ENCODE peak calls at places on chromosomes 6 and 20, in six cellular contexts. O is psoas muscle, T is K562, U is stomach, M is tibial nerve, Y is AG04450. A is an unnamed sample.

GRCh38 chr20:45822863-45823262 is 4.2 kb downstream of the TNNC2 start:
- DNase-seq in Y (no peak), M (no peak), T (no peak), O (no peak), U (peak; percentile 54), A (no peak)

GRCh38 chr20:34274694-34275093 is 28.5 kb downstream of the AHCY start:
- DNase-seq in O (no peak), M (no peak), U (no peak), T (no peak), Y (no peak), A (no peak)

GRCh38 chr6:84508334-84508733 is 256.1 kb downstream of the TBX18 start:
- DNase-seq in Y (no peak), U (no peak), O (no peak), M (no peak), T (no peak), A (no peak)

GRCh38 chr6:139027620-139028182 is 844 bp upstream of the ABRACL start:
- DNase-seq in Y (no peak), U (peak; percentile 41), M (no peak), O (no peak), T (no peak), A (no peak)

GRCh38 chr6:165579151-165579550 is 83.9 kb downstream of the PDE10A start:
- DNase-seq in U (no peak), T (no peak), Y (no peak), M (no peak), O (no peak), A (no peak)

GRCh38 chr20:32737371-32738223 is 5.7 kb downstream of the COMMD7 start:
- DNase-seq in O (no peak), M (no peak), Y (peak; percentile 65), T (no peak), U (no peak), A (peak; percentile 76)

GRCh38 chr6:1042583-1043457 is 269.1 kb upstream of the FOXQ1 start:
- DNase-seq in M (no peak), U (no peak), Y (no peak), O (no peak), T (no peak), A (no peak)

GRCh38 chr6:89987140-89987539 is 92.9 kb downstream of the GJA10 start:
- DNase-seq in M (no peak), T (no peak), O (no peak), Y (no peak), U (no peak), A (no peak)

GRCh38 chr6:39416728-39417127 is 94.2 kb upstream of the KCNK16 start:
- DNase-seq in M (no peak), O (peak; percentile 18), U (no peak), T (no peak), Y (no peak), A (peak; percentile 51)

GRCh38 chr20:48471734-48472408 is 355.9 kb downstream of the PREX1 start:
- DNase-seq in Y (no peak), M (no peak), O (no peak), U (no peak), T (no peak), A (no peak)

GRCh38 chr6:148509789-148510581 is 167.3 kb downstream of the SASH1 start:
- DNase-seq in M (peak; percentile 54), Y (peak; percentile 95), U (no peak), T (no peak), O (peak; percentile 71), A (peak; percentile 94)

GRCh38 chr6:35691027-35691824 is 2.5 kb upstream of the FKBP5 start:
- DNase-seq in M (peak; percentile 89), U (peak; percentile 89), Y (no peak), O (peak; percentile 93), T (no peak), A (no peak)

GRCh38 chr6:152600022-152600421 is 37.1 kb downstream of the SYNE1 start:
- DNase-seq in O (no peak), Y (no peak), T (no peak), U (no peak), M (no peak), A (no peak)

GRCh38 chr6:152605342-152605741 is 31.8 kb downstream of the SYNE1 start:
- DNase-seq in T (no peak), M (no peak), O (no peak), Y (no peak), U (no peak), A (no peak)

GRCh38 chr6:152598858-152599537 is 38.2 kb downstream of the SYNE1 start:
- DNase-seq in T (no peak), M (no peak), O (no peak), Y (no peak), U (no peak), A (no peak)

GRCh38 chr6:152605901-152606390 is 31.2 kb downstream of the SYNE1 start:
- DNase-seq in U (no peak), T (no peak), O (no peak), M (no peak), Y (no peak), A (peak; percentile 19)

GRCh38 chr6:152603911-152604310 is 33.3 kb downstream of the SYNE1 start:
- DNase-seq in U (no peak), T (no peak), Y (no peak), M (no peak), O (no peak), A (no peak)
- TF ChIP-seq CTCF in U (no peak), T (no peak), Y (no peak), M (no peak), O (no peak), A (no peak)

GRCh38 chr6:28988536-28989415 is 16.3 kb downstream of the ZNF311 start:
- DNase-seq in T (peak; percentile 62), U (peak; percentile 39), M (no peak), Y (no peak), O (peak; percentile 43), A (no peak)

GRCh38 chr6:28983838-28984237 is 21.3 kb downstream of the ZNF311 start:
- DNase-seq in U (no peak), T (no peak), O (no peak), Y (no peak), M (no peak), A (no peak)

GRCh38 chr6:28982476-28983266 is 22.4 kb downstream of the ZNF311 start:
- DNase-seq in M (no peak), U (no peak), Y (no peak), T (peak; percentile 48), O (no peak), A (peak; percentile 31)

GRCh38 chr6:28981833-28982475 is 23.2 kb downstream of the ZNF311 start:
- DNase-seq in Y (peak; percentile 77), T (peak; percentile 83), O (peak; percentile 68), M (peak; percentile 66), U (peak; percentile 73), A (peak; percentile 84)

DNA sequence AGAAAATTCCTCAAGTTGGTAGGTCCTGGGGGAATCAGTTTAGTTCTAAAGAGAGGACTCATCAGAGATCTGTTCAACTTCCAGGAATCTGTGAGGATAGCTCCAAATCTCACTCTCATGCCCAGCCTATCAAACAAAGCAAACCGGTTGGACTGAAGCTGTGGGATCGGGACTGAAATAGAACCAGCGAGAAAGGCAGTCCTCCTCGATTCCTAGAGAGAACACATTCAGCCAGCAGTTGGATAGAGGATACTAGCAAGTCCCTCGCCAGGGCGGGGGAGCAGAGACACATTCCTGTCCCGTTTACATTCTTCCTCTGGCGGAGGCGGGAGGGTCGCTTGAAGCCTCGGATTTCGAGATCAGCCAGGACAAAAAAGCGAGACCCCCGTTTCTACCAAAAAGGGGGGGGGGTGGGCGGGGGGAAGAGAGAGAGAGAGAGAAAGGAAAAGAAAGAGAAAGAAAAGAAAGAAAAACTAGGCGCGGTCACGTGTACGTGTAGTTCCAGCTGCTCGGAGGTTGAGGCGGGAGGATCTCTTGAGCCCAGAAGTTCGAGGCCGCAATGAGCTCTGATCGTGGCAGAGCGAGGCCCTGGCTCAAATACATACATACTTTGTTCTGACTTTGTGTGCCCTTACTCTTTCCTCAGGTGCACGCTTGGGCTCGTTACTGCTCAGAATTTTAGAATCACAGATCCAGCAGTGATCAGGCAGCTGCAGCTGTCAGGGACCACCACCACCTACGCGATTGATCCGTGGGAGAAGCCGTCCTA is 19.5 kb downstream of the ZNF311 start:
- DNase-seq in O (peak; percentile 75), Y (peak; percentile 96), M (peak; percentile 65), T (peak; percentile 32), U (peak; percentile 86), A (peak; percentile 96)
- H3K4me3 ChIP-seq in O (peak overlapping the region; percentile 65), Y (peak overlapping the region; percentile 58), M (peak overlapping the region; percentile 49), T (no peak overlapping the region), U (peak overlapping the region; percentile 49), A (peak overlapping the region; percentile 33)

GRCh38 chr6:94902974-94903628 is 674.2 kb upstream of the MANEA start:
- DNase-seq in O (no peak), M (no peak), Y (no peak), T (no peak), U (no peak), A (no peak)
- TF ChIP-seq CTCF in O (no peak), M (no peak), Y (no peak), T (no peak), U (no peak), A (no peak)

GRCh38 chr20:58894652-58895051 is 42.1 kb downstream of the GNAS start:
- DNase-seq in O (no peak), M (no peak), U (no peak), Y (no peak), T (no peak), A (no peak)
- H3K4me3 ChIP-seq in O (peak overlapping the region; percentile 26), M (no peak overlapping the region), U (no peak overlapping the region), Y (peak overlapping the region; percentile 37), T (no peak overlapping the region), A (peak overlapping the region; percentile 13)

GRCh38 chr6:110401585-110402176 is 13.7 kb downstream of the DDO start:
- DNase-seq in U (no peak), M (no peak), O (no peak), Y (no peak), T (no peak), A (no peak)

GRCh38 chr6:110395221-110395620 is 20.2 kb downstream of the DDO start:
- DNase-seq in T (no peak), M (no peak), O (no peak), U (no peak), Y (no peak), A (no peak)

GRCh38 chr6:110400208-110400607 is 15.2 kb downstream of the DDO start:
- DNase-seq in M (no peak), O (no peak), U (no peak), Y (no peak), T (no peak), A (no peak)

GRCh38 chr6:110399219-110400071 is 15.9 kb downstream of the DDO start:
- DNase-seq in U (no peak), O (peak; percentile 18), M (no peak), Y (no peak), T (no peak), A (no peak)

GRCh38 chr6:110398778-110399177 is 16.6 kb downstream of the DDO start:
- DNase-seq in O (no peak), U (no peak), T (no peak), M (no peak), Y (no peak), A (no peak)
- TF ChIP-seq CTCF in O (no peak), U (no peak), T (no peak), M (no peak), Y (no peak), A (no peak)

A was measured in astrocyte of the cerebellum.